ENCODE peak calls at places on chromosomes 3 and 15, in ten cellular contexts. C is PC-3; M is neural progenitor cell; O is kidney; T is substantia nigra; K is dorsolateral prefrontal cortex; U is CD8-positive, alpha-beta memory T cell; R is cardiac muscle cell; G is neuronal stem cell; Z is A549. W is an unnamed sample.

GRCh38 chr15:73949496-73949895 is 23.2 kb downstream of the LOXL1 start:
- DNase-seq in C (no peak), M (no peak), O (peak), T (no peak), K (no peak), U (no peak), R (no peak), G (no peak), Z (no peak), W (no peak)

GRCh38 chr3:118984699-118985098 is 49.9 kb downstream of the IGSF11 start:
- DNase-seq in C (peak), M (no peak), O (no peak), T (no peak), K (no peak), U (no peak), R (no peak), G (no peak), Z (no peak), W (no peak)

GRCh38 chr3:53551324-53551723 is 56.9 kb downstream of the CACNA1D start:
- DNase-seq in C (no peak), M (no peak), O (no peak), T (no peak), K (no peak), U (no peak), R (no peak), G (no peak), Z (no peak), W (no peak)

GRCh38 chr3:156323466-156323865 is 203.1 kb downstream of the KCNAB1 start:
- DNase-seq in C (peak), M (no peak), O (no peak), T (no peak), K (no peak), U (no peak), R (peak), G (no peak), Z (no peak), W (no peak)

GRCh38 chr3:189303584-189303983 is 131.8 kb downstream of the TPRG1 start:
- DNase-seq in C (peak), M (no peak), O (no peak), T (no peak), K (no peak), U (no peak), R (no peak), G (no peak), Z (peak), W (no peak)

GRCh38 chr3:151426337-151426648 is 34.6 kb downstream of the IGSF10 start:
- DNase-seq in C (no peak), M (no peak), O (no peak), T (no peak), K (no peak), U (no peak), R (no peak), G (no peak), Z (peak), W (no peak)

GRCh38 chr3:20096135-20096685 is 56.0 kb downstream of the KAT2B start:
- DNase-seq in C (no peak), M (no peak), O (no peak), T (no peak), K (no peak), U (no peak), R (peak), G (no peak), Z (no peak), W (no peak)

GRCh38 chr3:168653255-168653654 is 557.5 kb upstream of the GOLIM4 start:
- DNase-seq in C (no peak), M (peak), O (no peak), T (no peak), K (no peak), U (no peak), R (no peak), G (no peak), Z (no peak), W (no peak)

GRCh38 chr3:195100903-195101591 is 169.9 kb downstream of the XXYLT1 start:
- DNase-seq in C (no peak), M (no peak), O (peak), T (no peak), K (no peak), U (no peak), R (peak), G (no peak), Z (no peak), W (peak)

GRCh38 chr3:109070232-109070631 is 47.7 kb downstream of the MORC1 start:
- DNase-seq in C (no peak), M (no peak), O (no peak), T (no peak), K (no peak), U (no peak), R (no peak), G (no peak), Z (no peak), W (no peak)

GRCh38 chr15:85620321-85621044 is 174.2 kb downstream of the KLHL25 start:
- DNase-seq in C (no peak), M (no peak), O (no peak), T (no peak), K (no peak), U (no peak), R (peak), G (no peak), Z (no peak), W (no peak)

GRCh38 chr3:169964176-169964575 is 2.4 kb upstream of the SEC62 start:
- DNase-seq in C (peak), M (no peak), O (no peak), T (no peak), K (no peak), U (no peak), R (peak), G (no peak), Z (no peak), W (no peak)

GRCh38 chr3:134487406-134487805 is 1.5 kb downstream of the CEP63 start:
- DNase-seq in C (no peak), M (no peak), O (no peak), T (no peak), K (no peak), U (no peak), R (no peak), G (no peak), Z (no peak), W (no peak)

GRCh38 chr3:126315916-126316514 is 41.2 kb downstream of the KLF15 start:
- DNase-seq in C (no peak), M (no peak), O (peak), T (no peak), K (no peak), U (no peak), R (no peak), G (no peak), Z (no peak), W (no peak)

GRCh38 chr3:169218314-169218983 is 445.1 kb downstream of the MECOM start:
- DNase-seq in C (peak), M (peak), O (peak), T (no peak), K (no peak), U (no peak), R (peak), G (no peak), Z (no peak), W (no peak)

GRCh38 chr3:40972350-40972749 is 227.0 kb upstream of the CTNNB1 start:
- DNase-seq in C (no peak), M (no peak), O (no peak), T (no peak), K (no peak), U (no peak), R (no peak), G (no peak), Z (no peak), W (no peak)
- H3K27ac ChIP-seq in C (peak), M (no peak), O (peak), T (no peak), K (no peak), U (no peak), R (peak), G (no peak), Z (peak), W (peak)

DNA sequence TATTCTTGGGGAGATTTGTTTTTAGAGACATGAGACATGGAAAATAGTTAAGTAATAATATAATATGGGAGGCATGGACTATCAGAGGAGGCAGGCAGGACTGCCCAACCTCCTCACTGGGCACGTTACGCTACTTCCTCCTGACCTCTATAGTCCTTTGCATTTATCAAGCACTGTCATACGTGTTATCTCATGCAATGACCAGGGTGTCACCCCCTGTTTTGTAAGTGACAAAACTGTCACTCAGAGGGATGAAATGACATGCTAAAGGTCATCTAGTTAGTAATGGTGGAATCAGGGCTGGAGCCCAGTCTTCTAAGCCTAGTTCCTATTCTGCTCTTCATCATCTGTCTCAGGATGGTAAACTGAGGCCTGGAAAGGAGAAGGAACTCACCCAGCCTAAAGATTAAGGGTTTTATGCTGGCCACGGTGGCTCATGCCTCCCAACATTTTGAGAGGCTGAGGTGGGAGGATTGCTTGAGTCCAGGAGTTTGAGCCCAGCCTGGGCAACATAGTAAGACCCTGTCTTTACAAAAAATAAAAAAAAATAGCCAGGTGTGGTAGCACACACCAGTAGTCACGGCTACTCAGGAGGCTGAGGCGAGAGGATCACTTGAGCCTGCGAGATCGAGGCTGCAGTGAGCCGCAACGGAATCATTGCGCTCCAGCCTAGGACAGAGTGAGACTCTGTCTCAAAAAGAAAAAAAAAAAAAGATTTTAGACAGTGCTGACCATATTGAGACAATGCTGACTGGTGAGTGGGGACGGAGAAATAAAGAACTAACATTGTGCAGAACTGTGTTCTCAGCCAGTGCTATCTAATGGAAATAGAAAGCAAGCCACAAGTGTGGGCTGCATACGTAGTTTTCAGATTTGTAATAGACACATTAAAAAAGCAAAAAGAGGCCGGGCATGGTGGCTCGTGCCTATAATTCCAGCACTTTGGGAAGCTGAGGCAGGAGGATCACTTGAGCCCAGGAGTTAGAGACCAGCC is 67.0 kb downstream of the ST6GAL1 start:
- DNase-seq in C (no peak), M (no peak), O (no peak), T (no peak), K (no peak), U (no peak), R (peak), G (no peak), Z (no peak), W (no peak)
- H3K27ac ChIP-seq in C (no peak), M (no peak), O (no peak), T (peak), K (peak), U (no peak), R (no peak), G (no peak), Z (no peak), W (peak)

GRCh38 chr15:65069179-65069578 is 1.4 kb upstream of the RASL12 start:
- DNase-seq in C (no peak), M (no peak), O (no peak), T (no peak), K (no peak), U (no peak), R (peak), G (no peak), Z (no peak), W (no peak)
- H3K27ac ChIP-seq in C (no peak), M (no peak), O (no peak), T (no peak), K (peak), U (no peak), R (no peak), G (no peak), Z (no peak), W (peak)

GRCh38 chr3:129793947-129794318 is 99.6 kb downstream of the TMCC1 start:
- DNase-seq in C (no peak), M (peak), O (peak), T (peak), K (no peak), U (peak), R (no peak), G (peak), Z (no peak), W (no peak)

GRCh38 chr3:129795596-129795995 is 97.9 kb downstream of the TMCC1 start:
- DNase-seq in C (peak), M (no peak), O (no peak), T (no peak), K (no peak), U (no peak), R (no peak), G (no peak), Z (peak), W (no peak)

GRCh38 chr3:129793356-129793755 is 100.2 kb downstream of the TMCC1 start:
- DNase-seq in C (peak), M (peak), O (no peak), T (no peak), K (no peak), U (no peak), R (peak), G (peak), Z (no peak), W (no peak)

GRCh38 chr3:129796146-129796545 is 97.4 kb downstream of the TMCC1 start:
- DNase-seq in C (no peak), M (no peak), O (no peak), T (no peak), K (no peak), U (no peak), R (no peak), G (no peak), Z (no peak), W (no peak)

DNA sequence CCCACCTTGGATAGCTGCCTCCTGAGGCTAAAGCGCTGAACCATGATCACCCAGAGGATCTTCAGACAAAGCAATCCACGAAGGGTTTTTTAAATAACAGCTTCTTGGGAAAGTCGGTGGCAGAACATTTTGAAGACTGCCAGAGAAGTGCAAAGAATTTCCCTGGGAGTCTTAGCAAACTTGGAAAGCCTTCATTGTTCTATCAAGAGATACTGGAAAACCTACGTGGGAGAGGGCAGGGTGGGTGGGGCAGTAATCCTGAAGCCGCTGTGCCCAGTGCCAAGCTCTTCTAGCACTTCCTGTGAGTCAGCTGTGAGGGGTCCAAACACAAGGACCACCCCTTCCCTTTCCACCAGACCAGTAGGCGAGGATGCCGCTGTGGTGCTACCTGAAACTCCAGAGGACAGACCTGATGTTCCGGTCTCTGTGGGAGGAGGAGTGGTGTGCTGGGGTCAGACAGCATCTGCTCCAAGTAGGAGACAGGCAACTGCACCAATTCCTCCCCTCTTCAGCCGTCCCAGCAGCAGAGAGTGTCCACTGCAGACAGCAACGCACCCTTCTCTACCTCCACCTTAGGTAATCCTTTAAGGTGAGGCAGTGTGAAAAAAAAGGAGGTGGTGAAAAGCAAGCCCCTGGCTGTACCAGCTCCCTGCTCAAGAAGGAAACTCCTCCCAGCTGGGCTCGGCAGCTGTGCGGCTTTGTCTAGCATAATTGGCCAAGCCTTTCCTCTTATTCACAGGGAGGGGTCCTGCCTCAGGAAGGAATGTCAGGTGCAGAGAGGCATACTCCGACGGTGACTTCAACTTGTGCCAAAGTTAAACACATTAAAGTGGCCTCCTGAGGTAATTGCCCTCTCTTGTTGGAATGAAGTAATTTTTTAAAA is 99.0 kb downstream of the TMCC1 start:
- DNase-seq in C (peak), M (peak), O (peak), T (no peak), K (no peak), U (peak), R (peak), G (peak), Z (peak), W (peak)
- H3K27ac ChIP-seq in C (peak), M (peak), O (no peak), T (peak), K (peak), U (no peak), R (peak), G (peak), Z (peak), W (peak)

GRCh38 chr3:149812165-149812605 is 830 bp upstream of the RNF13 start:
- DNase-seq in C (no peak), M (peak), O (no peak), T (peak), K (no peak), U (no peak), R (no peak), G (no peak), Z (no peak), W (no peak)

GRCh38 chr3:149810846-149811245 is 2.2 kb upstream of the RNF13 start:
- DNase-seq in C (no peak), M (no peak), O (no peak), T (no peak), K (no peak), U (no peak), R (no peak), G (no peak), Z (no peak), W (no peak)

GRCh38 chr3:149806171-149806778 is 6.7 kb upstream of the RNF13 start:
- DNase-seq in C (no peak), M (no peak), O (no peak), T (no peak), K (no peak), U (no peak), R (no peak), G (no peak), Z (no peak), W (no peak)

GRCh38 chr3:149809694-149810093 is 3.3 kb upstream of the RNF13 start:
- DNase-seq in C (no peak), M (no peak), O (no peak), T (no peak), K (no peak), U (no peak), R (no peak), G (no peak), Z (no peak), W (no peak)

DNA sequence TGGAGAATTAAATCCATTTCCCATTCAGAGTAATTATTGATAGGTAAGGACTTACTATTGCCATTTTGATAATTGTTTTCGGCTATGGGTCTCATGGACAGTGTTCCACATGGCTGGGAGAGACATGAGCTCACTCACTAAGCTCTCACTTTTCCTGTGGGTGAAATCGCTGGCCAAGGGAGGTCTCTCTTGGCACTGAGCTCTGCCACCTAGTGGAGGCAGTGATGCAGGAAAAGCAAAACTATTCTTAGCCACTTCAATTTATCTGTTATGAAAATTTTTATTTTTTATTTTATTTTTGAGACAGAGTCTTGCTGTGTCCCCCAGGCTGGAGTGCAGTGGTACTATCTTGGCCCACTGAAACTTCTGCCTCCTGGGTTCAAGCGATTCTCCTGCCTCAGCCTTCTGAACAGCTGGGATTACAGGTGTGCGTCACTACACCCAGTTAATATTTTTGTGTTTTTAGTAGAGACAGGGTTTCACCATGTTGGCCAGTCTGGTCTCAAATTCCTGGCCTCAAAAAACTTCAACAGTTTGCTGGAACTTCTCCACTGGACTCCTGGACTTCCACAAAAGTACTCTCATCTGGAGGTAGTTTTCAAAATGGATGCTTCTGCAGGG is 4.7 kb upstream of the RNF13 start:
- DNase-seq in C (peak), M (peak), O (peak), T (peak), K (peak), U (peak), R (peak), G (peak), Z (peak), W (peak)
- H3K27ac ChIP-seq in C (no peak), M (no peak), O (no peak), T (no peak), K (peak), U (no peak), R (no peak), G (no peak), Z (peak), W (no peak)

GRCh38 chr3:69085543-69086132 is 901 bp downstream of the ARL6IP5 start:
- DNase-seq in C (no peak), M (peak), O (peak), T (no peak), K (peak), U (no peak), R (peak), G (no peak), Z (no peak), W (peak)

GRCh38 chr3:69084668-69085542 is at the start of gene ARL6IP5:
- DNase-seq in C (peak), M (peak), O (peak), T (peak), K (peak), U (peak), R (peak), G (peak), Z (peak), W (peak)

GRCh38 chr3:69086133-69086722 is 1.5 kb downstream of the ARL6IP5 start:
- DNase-seq in C (peak), M (peak), O (peak), T (peak), K (peak), U (peak), R (peak), G (no peak), Z (peak), W (peak)

GRCh38 chr3:69082805-69083204 is 1.9 kb upstream of the ARL6IP5 start:
- DNase-seq in C (no peak), M (no peak), O (no peak), T (no peak), K (no peak), U (peak), R (peak), G (no peak), Z (no peak), W (no peak)

DNA sequence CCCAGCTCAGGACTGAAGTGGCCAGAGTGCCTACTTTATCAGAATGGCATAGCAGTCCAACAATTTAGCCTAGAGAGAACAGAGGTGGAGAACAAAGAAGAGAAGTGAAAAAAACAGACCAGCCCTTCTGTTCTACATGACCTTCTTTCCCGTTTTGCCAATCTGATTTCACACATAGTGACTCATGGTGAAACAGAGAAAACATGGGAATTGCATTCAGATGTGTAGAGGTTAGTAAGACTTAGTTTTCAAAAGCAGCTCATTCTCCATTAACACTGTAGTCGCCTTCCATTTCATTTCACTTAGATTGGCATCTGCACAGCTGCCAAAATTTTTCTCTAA is 440 bp upstream of the ARL6IP5 start:
- DNase-seq in C (peak), M (no peak), O (no peak), T (no peak), K (no peak), U (no peak), R (peak), G (no peak), Z (peak), W (no peak)
- H3K27ac ChIP-seq in C (peak), M (no peak), O (peak), T (peak), K (peak), U (peak), R (peak), G (no peak), Z (peak), W (peak)

GRCh38 chr3:147299656-147300055 is 106.7 kb downstream of the ZIC4 start:
- DNase-seq in C (no peak), M (no peak), O (no peak), T (no peak), K (no peak), U (no peak), R (no peak), G (no peak), Z (no peak), W (no peak)

GRCh38 chr3:147301781-147302180 is 104.6 kb downstream of the ZIC4 start:
- DNase-seq in C (no peak), M (no peak), O (no peak), T (no peak), K (no peak), U (no peak), R (no peak), G (no peak), Z (no peak), W (no peak)

GRCh38 chr3:147297756-147298155 is 108.6 kb downstream of the ZIC4 start:
- DNase-seq in C (peak), M (no peak), O (no peak), T (no peak), K (no peak), U (no peak), R (no peak), G (no peak), Z (no peak), W (no peak)

GRCh38 chr3:147298511-147298982 is 107.8 kb downstream of the ZIC4 start:
- DNase-seq in C (peak), M (no peak), O (no peak), T (no peak), K (no peak), U (no peak), R (peak), G (peak), Z (peak), W (no peak)
- H3K27ac ChIP-seq in C (no peak), M (no peak), O (no peak), T (no peak), K (no peak), U (no peak), R (no peak), G (no peak), Z (no peak), W (no peak)

GRCh38 chr15:96171271-96171739 is 159.2 kb upstream of the NR2F2 start:
- DNase-seq in C (no peak), M (peak), O (no peak), T (no peak), K (no peak), U (no peak), R (no peak), G (no peak), Z (peak), W (no peak)
- H3K27ac ChIP-seq in C (no peak), M (no peak), O (peak), T (no peak), K (no peak), U (no peak), R (no peak), G (no peak), Z (peak), W (no peak)

W was measured in Peyer's patch.